ENCODE peak calls at places on chromosomes 4 and X, in four cellular contexts. One of them, this sample, is unnamed.

GRCh38 chr4:168731006-168731636 is 234.3 kb downstream of the PALLD start:
- DNase-seq in GM12878: no peak
- DNase-seq in K562: no peak
- DNase-seq in HL-60: no peak
- DNase-seq in this sample: no peak

GRCh38 chrX:1393871-1394615 is 2.1 kb upstream of the SLC25A6 start:
- DNase-seq in K562: no peak
- DNase-seq in HL-60: no peak
- DNase-seq in GM12878: no peak
- DNase-seq in this sample: no peak

GRCh38 chr4:169268951-169269781 is 1.6 kb downstream of the SH3RF1 start:
- DNase-seq in HL-60: no peak
- DNase-seq in K562: no peak
- DNase-seq in GM12878: no peak
- DNase-seq in this sample: no peak

GRCh38 chr4:152063301-152064235 is 302.8 kb upstream of the GATB start:
- DNase-seq in GM12878: no peak
- DNase-seq in HL-60: no peak
- DNase-seq in K562: no peak
- DNase-seq in this sample: no peak

GRCh38 chrX:56281789-56282188 is 49.6 kb downstream of the KLF8 start:
- DNase-seq in GM12878: no peak
- DNase-seq in HL-60: no peak
- DNase-seq in K562: no peak
- DNase-seq in this sample: no peak

GRCh38 chr4:88060431-88060830 is 53.0 kb downstream of the PKD2 start:
- DNase-seq in K562: no peak
- DNase-seq in GM12878: no peak
- DNase-seq in HL-60: no peak
- DNase-seq in this sample: no peak

GRCh38 chr4:149790172-149790907 is 25.3 kb downstream of the IQCM start:
- DNase-seq in K562: no peak
- DNase-seq in HL-60: no peak
- DNase-seq in GM12878: no peak
- DNase-seq in this sample: no peak

GRCh38 chr4:20493761-20494353 is 206.4 kb upstream of the PACRGL start:
- DNase-seq in GM12878: no peak
- DNase-seq in K562: no peak
- DNase-seq in HL-60: no peak
- DNase-seq in this sample: no peak

GRCh38 chr4:189090174-189090814 is 850.4 kb upstream of the FRG1 start:
- DNase-seq in GM12878: no peak
- DNase-seq in HL-60: peak; percentile 34
- DNase-seq in K562: no peak
- DNase-seq in this sample: no peak

GRCh38 chrX:110104078-110104477 is 101.2 kb downstream of the TMEM164 start:
- DNase-seq in K562: no peak
- DNase-seq in HL-60: no peak
- DNase-seq in GM12878: no peak
- DNase-seq in this sample: no peak

GRCh38 chr4:165294907-165295306 is 32.6 kb upstream of the MSMO1 start:
- DNase-seq in K562: no peak
- DNase-seq in HL-60: no peak
- DNase-seq in GM12878: peak; percentile 25
- DNase-seq in this sample: peak; percentile 5

GRCh38 chr4:68963389-68963788 is 11.8 kb upstream of the UGT2A3 start:
- DNase-seq in K562: no peak
- DNase-seq in GM12878: no peak
- DNase-seq in HL-60: no peak
- DNase-seq in this sample: no peak

GRCh38 chr4:108535757-108536156 is 84.6 kb upstream of the RPL34 start:
- DNase-seq in GM12878: no peak
- DNase-seq in HL-60: no peak
- DNase-seq in K562: no peak
- DNase-seq in this sample: no peak

GRCh38 chr4:181670506-181670905 is 572.7 kb upstream of the TENM3 start:
- DNase-seq in HL-60: no peak
- DNase-seq in GM12878: no peak
- DNase-seq in K562: no peak
- DNase-seq in this sample: no peak

GRCh38 chr4:113256946-113257345 is 207.5 kb downstream of the ANK2 start:
- DNase-seq in GM12878: no peak
- DNase-seq in K562: no peak
- DNase-seq in HL-60: no peak
- DNase-seq in this sample: no peak

GRCh38 chr4:153785830-153786721 is 2.8 kb downstream of the SFRP2 start:
- DNase-seq in HL-60: no peak
- DNase-seq in K562: no peak
- DNase-seq in GM12878: no peak
- DNase-seq in this sample: no peak

GRCh38 chr4:112516401-112517066 is 554 bp upstream of the NEUROG2 start:
- DNase-seq in GM12878: no peak
- DNase-seq in K562: peak; percentile 20
- DNase-seq in HL-60: no peak
- DNase-seq in this sample: peak; percentile 38

GRCh38 chr4:176549161-176549865 is 229.5 kb downstream of the SPCS3 start:
- DNase-seq in HL-60: no peak
- DNase-seq in GM12878: no peak
- DNase-seq in K562: no peak
- DNase-seq in this sample: no peak

GRCh38 chrX:42143866-42144592 is 220.7 kb upstream of the CASK start:
- DNase-seq in HL-60: no peak
- DNase-seq in K562: no peak
- DNase-seq in GM12878: no peak
- DNase-seq in this sample: no peak

GRCh38 chr4:38696697-38697096 is 32.7 kb downstream of the KLF3 start:
- DNase-seq in K562: no peak
- DNase-seq in HL-60: no peak
- DNase-seq in GM12878: no peak
- DNase-seq in this sample: no peak

GRCh38 chr4:152247271-152247975 is 288.5 kb downstream of the FBXW7 start:
- DNase-seq in GM12878: no peak
- DNase-seq in HL-60: no peak
- DNase-seq in K562: no peak
- DNase-seq in this sample: no peak

GRCh38 chr4:166662266-166662843 is 571.9 kb downstream of the SPOCK3 start:
- DNase-seq in K562: no peak
- DNase-seq in HL-60: no peak
- DNase-seq in GM12878: peak; percentile 92
- DNase-seq in this sample: peak; percentile 4

GRCh38 chr4:37830640-37831039 is 4.2 kb downstream of the PGM2 start:
- DNase-seq in GM12878: no peak
- DNase-seq in HL-60: no peak
- DNase-seq in K562: no peak
- DNase-seq in this sample: no peak

GRCh38 chr4:54661686-54662085 is 3.9 kb downstream of the KIT start:
- DNase-seq in HL-60: no peak
- DNase-seq in K562: no peak
- DNase-seq in GM12878: no peak
- DNase-seq in this sample: no peak

GRCh38 chr4:7822858-7823257 is 116.8 kb downstream of the AFAP1 start:
- DNase-seq in HL-60: no peak
- DNase-seq in K562: no peak
- DNase-seq in GM12878: no peak
- DNase-seq in this sample: no peak
- TF ChIP-seq SPI1 in HL-60: no peak
- TF ChIP-seq SPI1 in K562: no peak
- TF ChIP-seq SPI1 in GM12878: no peak
- TF ChIP-seq SPI1 in this sample: no peak

DNA sequence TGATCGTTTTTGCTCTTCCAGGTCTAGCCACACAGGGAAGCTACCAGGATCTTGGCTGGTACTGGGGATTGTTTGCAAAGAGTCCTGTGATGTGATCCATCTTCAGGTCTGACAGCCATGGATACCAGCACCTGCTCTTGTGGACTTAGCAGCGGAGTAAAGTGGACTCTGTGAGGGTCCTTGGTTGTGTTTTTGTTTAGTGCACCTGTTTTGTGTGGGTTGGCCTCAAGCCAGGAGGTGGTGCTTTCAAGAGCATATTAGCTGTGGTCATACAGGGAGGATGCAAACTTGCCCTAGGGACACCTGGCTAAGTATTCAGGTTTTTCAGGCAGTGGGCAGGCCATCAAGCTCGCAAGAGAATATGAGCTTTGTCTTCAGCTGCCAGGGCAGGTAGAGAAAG is 293.8 kb downstream of the PCDH18 start:
- DNase-seq in HL-60: no peak
- DNase-seq in GM12878: no peak
- DNase-seq in K562: no peak
- DNase-seq in this sample: no peak
- TF ChIP-seq SPI1 in HL-60: no peak
- TF ChIP-seq SPI1 in GM12878: no peak
- TF ChIP-seq SPI1 in K562: no peak
- TF ChIP-seq SPI1 in this sample: no peak

DNA sequence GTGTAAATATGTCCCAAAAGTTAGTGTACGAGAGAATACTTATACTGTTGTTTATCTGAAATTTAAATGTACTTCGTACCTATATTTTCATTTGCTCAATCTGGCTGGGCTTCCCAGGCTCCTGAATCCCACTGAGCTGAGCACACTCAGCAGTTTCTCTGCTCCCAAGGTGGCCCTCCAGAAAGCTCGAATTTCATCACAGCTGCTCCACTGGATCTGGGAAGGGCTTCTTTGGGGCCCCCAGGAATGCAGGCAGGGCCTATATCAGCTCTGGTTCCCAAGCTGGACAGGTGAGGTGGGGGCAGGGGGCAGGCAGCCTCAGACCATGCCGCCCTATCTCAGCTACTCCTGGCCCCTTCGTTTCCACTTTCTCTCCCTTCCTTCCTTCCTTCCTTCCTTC is 1.5 kb upstream of the FATE1 start:
- DNase-seq in HL-60: no peak
- DNase-seq in GM12878: no peak
- DNase-seq in K562: no peak
- DNase-seq in this sample: no peak
- TF ChIP-seq SPI1 in HL-60: no peak
- TF ChIP-seq SPI1 in GM12878: no peak
- TF ChIP-seq SPI1 in K562: no peak
- TF ChIP-seq SPI1 in this sample: no peak

GRCh38 chr4:9921326-9921725 is 100.0 kb downstream of the SLC2A9 start:
- DNase-seq in K562: no peak
- DNase-seq in GM12878: no peak
- DNase-seq in HL-60: no peak
- DNase-seq in this sample: no peak
- TF ChIP-seq SPI1 in K562: no peak
- TF ChIP-seq SPI1 in GM12878: no peak
- TF ChIP-seq SPI1 in HL-60: no peak
- TF ChIP-seq SPI1 in this sample: no peak